ENCODE peak calls at places on chromosomes 7 and 10, in nine cellular contexts. X is testis, N is astrocyte of the spinal cord, I is A549, A is bronchial epithelial cell, F is cardiac fibroblast, D is left ventricle myocardium inferior, C is lower lobe of right lung, Z is choroid plexus epithelial cell. H is an unnamed sample.

GRCh38 chr10:109957092-109957797 is 33.9 kb upstream of the XPNPEP1 start:
- DNase-seq in I (no peak), Z (no peak), F (no peak), C (no peak), X (no peak), A (no peak), D (no peak), N (no peak), H (no peak)

GRCh38 chr7:69949195-69949594 is 350.9 kb downstream of the AUTS2 start:
- DNase-seq in D (no peak), Z (no peak), A (no peak), I (no peak), C (no peak), F (no peak), N (no peak), X (no peak), H (no peak)

GRCh38 chr7:148964510-148965267 is 63.6 kb downstream of the PDIA4 start:
- DNase-seq in F (no peak), I (no peak), Z (no peak), D (no peak), C (no peak), N (no peak), X (no peak), A (no peak), H (no peak)

GRCh38 chr10:122149138-122149606 is 121.9 kb upstream of the BTBD16 start:
- DNase-seq in I (no peak), X (no peak), N (peak), D (peak), C (no peak), Z (peak), F (peak), A (no peak), H (no peak)

GRCh38 chr7:32428546-32428945 is 61.6 kb downstream of the LSM5 start:
- DNase-seq in N (no peak), D (no peak), F (no peak), Z (no peak), I (no peak), X (no peak), A (no peak), C (no peak), H (no peak)

GRCh38 chr7:55552320-55553086 is 19.8 kb downstream of the VOPP1 start:
- DNase-seq in A (peak), Z (peak), X (no peak), N (peak), I (no peak), D (no peak), F (peak), C (no peak), H (peak)

GRCh38 chr10:110506448-110506847 is 8.7 kb downstream of the DUSP5 start:
- DNase-seq in C (no peak), X (no peak), F (no peak), I (no peak), N (no peak), Z (peak), A (no peak), D (no peak), H (no peak)

GRCh38 chr7:112908106-112908505 is 117.9 kb upstream of the TMEM168 start:
- DNase-seq in C (no peak), N (no peak), I (no peak), D (no peak), F (no peak), A (no peak), Z (no peak), X (no peak), H (no peak)

GRCh38 chr10:45061982-45062381 is 61.3 kb downstream of the ZNF22 start:
- DNase-seq in N (no peak), Z (no peak), X (no peak), I (no peak), F (no peak), C (no peak), D (no peak), A (peak), H (no peak)

GRCh38 chr10:74337330-74338016 is 186.5 kb downstream of the ADK start:
- DNase-seq in X (no peak), F (no peak), N (no peak), I (no peak), A (peak), C (no peak), D (no peak), Z (no peak), H (peak)

GRCh38 chr10:24550680-24551079 is 173.0 kb downstream of the ARHGAP21 start:
- DNase-seq in Z (no peak), F (no peak), N (no peak), X (no peak), C (no peak), I (no peak), A (no peak), D (no peak), H (no peak)

GRCh38 chr7:18177815-18178660 is 150.4 kb upstream of the PRPS1L1 start:
- DNase-seq in D (no peak), N (peak), C (peak), F (peak), A (peak), Z (peak), X (no peak), I (no peak), H (no peak)

GRCh38 chr7:106538638-106539037 is 122.3 kb downstream of the CCDC71L start:
- DNase-seq in C (no peak), A (no peak), N (no peak), Z (no peak), F (peak), I (no peak), D (no peak), X (no peak), H (no peak)

GRCh38 chr10:115980470-115980869 is 292.5 kb downstream of the GFRA1 start:
- DNase-seq in I (no peak), C (no peak), A (no peak), D (no peak), X (no peak), N (no peak), F (no peak), Z (no peak), H (no peak)

GRCh38 chr7:36215017-36215621 is 62.1 kb downstream of the EEPD1 start:
- DNase-seq in C (no peak), N (peak), A (no peak), I (no peak), F (no peak), X (no peak), Z (peak), D (no peak), H (no peak)

GRCh38 chr7:141370178-141370577 is 181.0 kb upstream of the AGK start:
- DNase-seq in N (no peak), X (no peak), F (no peak), A (no peak), I (no peak), Z (no peak), C (no peak), D (no peak), H (no peak)

GRCh38 chr10:78815702-78816334 is 252.9 kb upstream of the ZMIZ1 start:
- DNase-seq in I (no peak), X (no peak), N (no peak), F (no peak), Z (no peak), C (no peak), A (no peak), D (no peak), H (no peak)

GRCh38 chr10:124303662-124304418 is 114.9 kb downstream of the OAT start:
- DNase-seq in F (no peak), A (no peak), N (no peak), D (no peak), X (no peak), Z (no peak), I (no peak), C (no peak), H (no peak)

GRCh38 chr7:111312966-111313365 is 222.0 kb downstream of the LRRN3 start:
- DNase-seq in Z (peak), A (peak), F (peak), D (no peak), N (peak), C (no peak), X (no peak), I (no peak), H (peak)

DNA sequence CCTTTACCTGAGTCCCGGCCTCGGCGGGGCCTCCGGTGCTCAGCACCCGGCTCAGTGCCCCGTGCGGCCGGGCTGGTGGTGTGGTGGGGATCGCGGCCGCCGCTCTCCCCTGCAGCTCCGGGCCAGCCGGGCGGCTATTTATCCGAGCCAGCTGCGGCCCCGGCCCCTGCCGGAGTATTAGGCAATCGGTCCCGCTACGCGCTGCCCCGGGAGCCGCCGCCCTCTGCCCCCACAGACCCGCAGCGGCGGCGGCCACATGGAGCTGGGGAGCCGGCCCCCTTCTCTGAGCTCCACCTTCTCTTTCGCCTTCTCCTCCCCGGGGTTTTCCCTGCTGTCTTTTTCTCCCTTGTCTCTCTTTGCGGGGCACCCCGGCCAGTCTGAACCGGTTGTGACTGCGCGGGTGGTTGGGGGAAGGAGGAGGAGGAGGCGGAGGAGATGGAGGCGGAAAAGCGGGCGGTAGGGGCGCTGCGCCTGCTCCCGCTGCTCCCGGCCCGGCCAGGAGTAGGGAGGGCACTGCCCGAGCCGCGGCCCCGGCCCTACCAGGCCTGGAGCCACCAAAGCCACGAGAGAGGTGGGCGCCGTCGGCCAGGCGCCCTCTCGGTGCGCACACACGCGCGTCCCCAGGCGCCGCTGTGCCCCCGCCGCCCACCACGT is at the start of gene SLC16A9:
- DNase-seq in Z (peak), F (peak), D (peak), A (peak), N (peak), C (peak), X (peak), I (peak), H (peak)
- H3K4me3 ChIP-seq in Z (peak), F (peak), D (peak), A (peak), N (peak), C (peak), X (peak), I (peak), H (peak)

DNA sequence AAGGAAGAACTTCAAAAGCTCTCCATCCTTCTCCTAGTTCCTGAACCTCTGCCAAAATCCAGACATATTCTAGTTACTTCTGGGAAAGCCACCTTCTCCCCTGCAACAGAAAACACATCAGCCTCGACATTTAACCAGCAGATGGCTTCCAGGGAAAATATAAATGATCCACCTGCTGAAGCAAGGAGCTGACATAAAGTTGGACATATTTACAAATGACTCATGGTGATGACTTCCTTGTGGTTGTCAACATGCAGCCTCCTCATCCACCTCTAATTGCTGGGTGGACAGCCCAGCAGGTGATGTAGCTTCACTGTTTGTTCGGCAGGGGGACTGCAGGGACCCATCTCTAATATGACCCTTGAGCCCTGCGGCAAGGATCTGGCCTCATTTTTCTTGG is 266.0 kb downstream of the C7orf25 start:
- DNase-seq in F (peak), N (no peak), D (no peak), I (no peak), Z (peak), A (peak), C (no peak), X (no peak), H (peak)
- TF ChIP-seq CTCF in F (no peak), N (no peak), D (no peak), I (no peak), Z (no peak), A (no peak), C (no peak), X (no peak), H (no peak)

GRCh38 chr10:100737359-100738054 is 7.9 kb upstream of the PAX2 start:
- DNase-seq in C (no peak), A (no peak), F (no peak), X (no peak), I (no peak), N (no peak), D (no peak), Z (no peak), H (no peak)
- H3K4me3 ChIP-seq in C (peak), A (no peak), F (peak), X (peak), I (no peak), N (no peak), D (peak), Z (no peak), H (no peak)

DNA sequence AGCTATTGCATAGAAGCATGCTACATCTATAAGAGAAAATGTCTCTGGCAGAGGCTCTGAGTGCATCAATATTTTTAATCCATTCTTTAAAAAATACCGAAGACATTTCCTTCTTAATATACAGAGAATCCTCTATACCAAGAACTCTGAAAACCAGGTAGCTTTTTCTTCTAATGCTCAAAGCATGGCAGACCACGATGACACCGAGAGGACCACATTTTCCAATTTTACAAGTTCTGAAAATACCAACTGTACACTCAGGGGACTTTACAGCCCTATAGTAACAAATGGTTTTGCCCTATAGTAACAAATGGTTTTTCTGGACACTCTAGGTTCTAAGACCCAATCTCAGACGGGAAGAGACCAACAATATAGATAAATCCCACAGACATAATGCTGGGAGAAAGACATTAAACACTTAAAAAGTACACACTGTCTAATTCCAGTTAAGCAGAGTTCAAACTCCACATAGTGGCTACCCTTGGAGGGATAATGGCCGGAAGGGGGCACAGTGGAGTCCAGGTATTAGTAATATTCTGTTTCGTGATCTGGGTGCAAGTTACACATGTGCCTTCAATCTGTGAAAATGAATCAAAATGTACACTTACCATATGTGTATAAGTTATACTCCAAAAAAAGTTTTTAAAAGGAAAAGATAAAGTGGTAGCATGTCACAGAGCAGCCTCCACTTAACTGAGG is 26.2 kb downstream of the CCDC6 start:
- DNase-seq in Z (no peak), D (no peak), I (no peak), F (no peak), X (no peak), A (no peak), N (no peak), C (no peak), H (no peak)
- TF ChIP-seq CTCF in Z (no peak), D (no peak), I (no peak), F (no peak), X (no peak), A (no peak), N (no peak), C (no peak), H (no peak)

DNA sequence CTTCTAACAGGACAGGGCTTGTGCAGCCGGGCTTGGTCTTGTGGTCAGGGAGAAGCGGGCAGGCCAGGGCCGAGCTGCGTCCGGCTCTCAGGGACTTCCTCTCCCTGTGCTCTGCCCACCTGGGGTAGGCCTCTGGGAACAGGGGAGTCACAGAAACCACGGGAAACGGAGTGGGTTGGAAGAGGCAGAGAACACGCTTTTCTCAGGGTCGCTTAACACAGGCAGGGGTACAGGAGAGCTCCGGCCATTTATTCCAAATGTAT is 30.6 kb downstream of the AMZ1 start:
- DNase-seq in I (no peak), F (no peak), X (no peak), N (no peak), C (no peak), A (no peak), D (no peak), Z (no peak), H (no peak)
- H3K4me3 ChIP-seq in I (no peak), F (no peak), X (no peak), N (no peak), C (no peak), A (no peak), D (no peak), Z (no peak), H (no peak)

DNA sequence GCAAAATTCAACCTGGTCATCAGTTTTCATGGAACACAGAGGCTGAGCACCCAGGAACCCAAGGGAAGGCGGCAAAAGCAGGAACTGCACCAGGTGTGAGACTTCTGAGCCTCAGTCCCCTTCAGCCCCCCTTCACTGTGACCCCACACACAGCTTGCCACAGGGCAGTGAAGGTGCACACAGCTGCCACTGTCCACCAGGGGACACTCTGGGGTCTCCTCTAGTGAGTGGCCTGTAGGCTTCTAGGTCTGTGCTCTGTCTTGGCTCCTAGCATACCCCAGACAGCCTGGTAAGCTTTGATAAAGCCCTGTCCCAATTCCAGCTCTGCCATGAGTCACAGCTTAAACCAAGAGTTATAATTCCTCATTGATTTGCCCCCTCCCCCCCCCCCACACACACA is 12.1 kb downstream of the KCNH2 start:
- DNase-seq in Z (no peak), I (peak), C (no peak), F (no peak), X (no peak), D (peak), A (no peak), N (no peak), H (no peak)
- TF ChIP-seq CTCF in Z (peak), I (no peak), C (peak), F (no peak), X (no peak), D (peak), A (peak), N (no peak), H (no peak)

GRCh38 chr7:128827971-128828711 is 2.1 kb upstream of the FLNC start:
- DNase-seq in D (peak), X (no peak), Z (peak), N (peak), C (no peak), A (peak), I (no peak), F (peak), H (peak)
- H3K4me3 ChIP-seq in D (peak), X (no peak), Z (no peak), N (no peak), C (no peak), A (no peak), I (no peak), F (no peak), H (no peak)

GRCh38 chr7:44858161-44858560 is 10.3 kb upstream of the H2AZ2 start:
- DNase-seq in N (no peak), X (no peak), C (no peak), I (no peak), A (no peak), Z (no peak), D (no peak), F (no peak), H (no peak)
- TF ChIP-seq CTCF in N (no peak), X (peak), C (no peak), I (no peak), A (no peak), Z (peak), D (no peak), F (peak), H (no peak)

GRCh38 chr7:28573059-28573553 is 160.8 kb downstream of the CREB5 start:
- DNase-seq in F (peak), X (no peak), N (peak), I (no peak), A (no peak), C (no peak), Z (peak), D (peak), H (peak)
- H3K4me3 ChIP-seq in F (no peak), X (no peak), N (no peak), I (no peak), A (no peak), C (no peak), Z (no peak), D (no peak), H (no peak)

H was measured in foreskin fibroblast.